ENCODE peak calls at places on chromosomes 2 and 18, in seven cellular contexts. N, H, Y, J, W, A and B are unnamed samples.

GRCh38 chr2:46943881-46944798 is 28.5 kb upstream of the MCFD2 start:
- DNase-seq in N (no peak), H (no peak), Y (no peak), J (no peak), W (no peak), A (no peak), B (no peak)

GRCh38 chr2:239114119-239114581 is 266.3 kb downstream of the TWIST2 start:
- DNase-seq in N (no peak), H (no peak), Y (peak), J (peak), W (no peak), A (no peak), B (no peak)

GRCh38 chr2:156435725-156436476 is at the start of gene GPD2:
- DNase-seq in N (no peak), H (peak), Y (peak), J (peak), W (peak), A (no peak), B (peak)

GRCh38 chr2:196939381-196939780 is 12.9 kb upstream of the PGAP1 start:
- DNase-seq in N (no peak), H (no peak), Y (peak), J (peak), W (no peak), A (no peak), B (peak)

GRCh38 chr2:180732337-180732736 is 248.1 kb upstream of the UBE2E3 start:
- DNase-seq in N (no peak), H (no peak), Y (no peak), J (no peak), W (no peak), A (no peak), B (no peak)

GRCh38 chr2:133886735-133887675 is 318.7 kb upstream of the NCKAP5 start:
- DNase-seq in N (no peak), H (peak), Y (peak), J (peak), W (peak), A (peak), B (peak)

GRCh38 chr2:227154976-227155375 is 9.0 kb downstream of the COL4A4 start:
- DNase-seq in N (no peak), H (no peak), Y (peak), J (peak), W (peak), A (no peak), B (peak)

GRCh38 chr2:85178980-85179411 is 45.8 kb downstream of the TCF7L1 start:
- DNase-seq in N (no peak), H (no peak), Y (no peak), J (no peak), W (no peak), A (no peak), B (no peak)

GRCh38 chr2:26732446-26732845 is 31.6 kb upstream of the SLC35F6 start:
- DNase-seq in N (no peak), H (no peak), Y (no peak), J (no peak), W (no peak), A (no peak), B (no peak)

GRCh38 chr2:156099382-156099781 is 233.1 kb downstream of the NR4A2 start:
- DNase-seq in N (no peak), H (no peak), Y (no peak), J (no peak), W (no peak), A (no peak), B (no peak)

DNA sequence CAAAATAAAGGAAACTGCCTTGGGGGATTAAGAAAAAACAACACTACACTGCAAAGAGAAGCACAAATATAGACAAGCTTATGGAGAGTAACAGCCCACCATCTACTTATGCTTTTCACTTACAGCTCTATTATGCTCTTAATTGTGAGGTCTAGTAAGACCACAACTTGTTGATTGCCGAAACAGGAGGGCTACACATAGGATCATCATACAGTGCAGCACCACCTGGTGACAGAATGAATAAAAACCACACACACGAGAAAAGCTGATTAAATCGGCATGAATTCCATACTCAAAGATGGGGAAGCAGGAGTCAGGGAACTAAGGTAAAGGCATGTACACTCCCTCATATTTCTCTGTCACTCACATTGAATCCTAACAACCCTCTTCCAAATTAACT is 259.2 kb downstream of the IKZF2 start:
- DNase-seq in N (no peak), H (no peak), Y (peak), J (peak), W (peak), A (no peak), B (peak)
- TF ChIP-seq CTCF in N (no peak), H (no peak), Y (peak), J (peak), W (peak), A (no peak), B (peak)

DNA sequence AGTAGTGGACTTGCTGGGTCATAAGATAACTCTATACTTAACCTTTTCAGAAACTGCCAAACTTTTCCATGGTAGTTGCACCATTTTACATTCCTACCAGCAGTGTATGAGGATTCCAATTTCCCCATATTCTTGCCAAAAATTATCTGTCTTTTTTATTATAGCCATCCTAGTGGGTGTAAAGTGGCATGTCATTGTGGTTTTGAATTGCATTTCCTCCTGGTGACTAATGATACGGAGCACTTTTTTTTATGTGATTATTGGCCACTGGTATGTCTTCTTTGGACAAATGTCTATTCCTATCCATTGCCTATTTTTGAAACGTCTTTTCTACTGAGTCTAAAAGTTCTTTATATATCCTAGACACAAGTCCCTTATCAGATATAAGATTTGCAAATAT is 44.3 kb downstream of the CACNB4 start:
- DNase-seq in N (no peak), H (no peak), Y (peak), J (peak), W (no peak), A (no peak), B (peak)
- TF ChIP-seq CTCF in N (no peak), H (no peak), Y (no peak), J (no peak), W (no peak), A (no peak), B (no peak)

GRCh38 chr2:218016810-218017209 is 14.0 kb upstream of the TNS1 start:
- DNase-seq in N (no peak), H (no peak), Y (no peak), J (no peak), W (no peak), A (no peak), B (no peak)
- TF ChIP-seq CTCF in N (no peak), H (no peak), Y (no peak), J (no peak), W (no peak), A (no peak), B (no peak)

GRCh38 chr2:152335016-152335850 is at the start of gene FMNL2:
- DNase-seq in N (no peak), H (peak), Y (peak), J (peak), W (peak), A (no peak), B (peak)
- TF ChIP-seq CTCF in N (no peak), H (no peak), Y (no peak), J (no peak), W (peak), A (no peak), B (peak)

GRCh38 chr2:96697476-96697875 is 42.4 kb downstream of the LMAN2L start:
- DNase-seq in N (no peak), H (no peak), Y (peak), J (no peak), W (no peak), A (no peak), B (peak)

GRCh38 chr2:96693286-96694200 is 46.3 kb downstream of the LMAN2L start:
- DNase-seq in N (no peak), H (no peak), Y (no peak), J (no peak), W (no peak), A (no peak), B (no peak)

GRCh38 chr2:96694279-96694678 is 45.6 kb downstream of the LMAN2L start:
- DNase-seq in N (no peak), H (no peak), Y (no peak), J (no peak), W (no peak), A (no peak), B (no peak)

GRCh38 chr2:96694816-96695455 is 44.9 kb downstream of the LMAN2L start:
- DNase-seq in N (no peak), H (no peak), Y (no peak), J (no peak), W (no peak), A (no peak), B (no peak)

DNA sequence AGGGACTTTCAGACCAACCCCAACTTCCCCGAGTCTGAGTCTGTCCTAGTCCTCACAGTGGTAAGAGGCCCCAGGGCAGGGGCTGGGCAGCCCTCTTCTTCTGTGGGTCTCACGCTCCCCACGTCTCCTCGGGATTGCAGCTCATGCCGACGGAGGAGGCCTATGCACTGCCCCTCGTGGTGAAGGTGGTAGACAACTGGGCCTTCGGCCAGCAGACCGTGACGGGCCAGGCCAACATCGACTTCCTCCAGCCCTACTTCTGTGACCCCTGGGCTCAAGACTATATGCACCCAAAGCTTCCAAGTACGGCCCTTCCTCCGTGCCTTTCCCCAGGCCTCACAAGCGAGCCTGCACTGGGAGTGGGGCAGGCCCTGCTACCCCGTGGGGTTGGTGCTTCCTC is 44.3 kb downstream of the LMAN2L start:
- DNase-seq in N (no peak), H (peak), Y (no peak), J (no peak), W (no peak), A (no peak), B (no peak)
- TF ChIP-seq CTCF in N (no peak), H (peak), Y (no peak), J (no peak), W (no peak), A (no peak), B (no peak)

GRCh38 chr18:65968605-65969004 is 217.8 kb downstream of the CDH7 start:
- DNase-seq in N (no peak), H (no peak), Y (no peak), J (no peak), W (no peak), A (no peak), B (peak)
- TF ChIP-seq CTCF in N (no peak), H (no peak), Y (peak), J (peak), W (no peak), A (no peak), B (peak)

GRCh38 chr2:58553937-58554336 is 312.8 kb upstream of the FANCL start:
- DNase-seq in N (no peak), H (peak), Y (peak), J (peak), W (no peak), A (no peak), B (peak)
- TF ChIP-seq CTCF in N (no peak), H (peak), Y (peak), J (no peak), W (no peak), A (peak), B (peak)

DNA sequence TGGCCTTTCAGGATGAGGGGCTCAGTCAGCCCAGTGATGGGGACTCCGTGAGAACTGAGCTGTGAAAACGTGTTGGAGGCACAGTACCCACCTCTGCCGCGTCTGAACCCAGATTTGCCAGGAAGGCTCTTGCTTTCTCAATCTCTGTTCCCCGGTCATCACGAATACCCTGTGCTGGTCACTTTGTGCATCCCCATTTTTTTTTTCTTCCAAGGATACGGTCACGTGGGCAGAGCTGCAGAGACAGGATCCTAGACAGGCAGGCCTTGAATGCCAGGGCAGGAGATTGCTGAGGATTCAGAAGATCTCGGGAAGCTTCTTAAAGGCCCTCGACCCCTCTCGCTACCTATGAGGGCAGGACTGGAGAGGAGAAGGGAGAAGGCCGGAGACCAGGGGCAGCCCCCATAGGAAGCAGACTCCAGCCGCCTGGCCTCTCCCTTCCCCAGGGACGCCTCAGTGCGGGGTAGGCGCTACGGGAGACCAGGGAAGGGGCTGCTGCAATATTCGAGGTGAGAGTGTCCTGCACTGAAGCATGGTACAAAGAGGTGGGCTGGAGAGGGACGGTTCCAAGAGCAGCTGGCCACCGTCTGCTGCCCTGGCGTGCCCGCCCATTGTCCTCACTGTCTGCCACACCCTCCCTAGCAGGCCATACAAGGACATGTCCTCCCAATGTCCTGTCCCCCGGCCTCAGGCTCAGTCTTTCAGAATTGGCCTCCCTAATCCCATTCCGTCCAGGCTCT is 29.0 kb upstream of the TAF1B start:
- DNase-seq in N (peak), H (no peak), Y (no peak), J (no peak), W (no peak), A (no peak), B (no peak)
- TF ChIP-seq CTCF in N (peak), H (no peak), Y (no peak), J (no peak), W (no peak), A (no peak), B (no peak)